ENCODE peak calls at places on chromosomes 13 and 19, in four cellular contexts. M is heart left ventricle, Q is mucosa of descending colon, X is bronchial epithelial cell. A is an unnamed sample.

GRCh38 chr13:36850790-36851438 is 31.9 kb downstream of the RFXAP start:
- DNase-seq in M (no peak), Q (peak; percentile 51), X (no peak), A (no peak)

GRCh38 chr13:62583466-62583865 is 1167.8 kb upstream of the PCDH20 start:
- DNase-seq in M (no peak), Q (no peak), X (no peak), A (no peak)

GRCh38 chr13:49812806-49813205 is 20.3 kb upstream of the KPNA3 start:
- DNase-seq in M (no peak), Q (no peak), X (no peak), A (no peak)

GRCh38 chr19:4144666-4145261 is 8.7 kb upstream of the CREB3L3 start:
- DNase-seq in M (no peak), Q (peak; percentile 70), X (no peak), A (no peak)

GRCh38 chr19:10510301-10510802 is 6.9 kb downstream of the S1PR5 start:
- DNase-seq in M (no peak), Q (peak; percentile 50), X (peak; percentile 84), A (no peak)

GRCh38 chr19:21328402-21328801 is 808 bp downstream of the ZNF708 start:
- DNase-seq in M (no peak), Q (no peak), X (peak; percentile 7), A (no peak)

GRCh38 chr19:48746738-48747575 is at the start of gene IZUMO1:
- DNase-seq in M (peak; percentile 87), Q (peak; percentile 72), X (peak; percentile 65), A (no peak)

GRCh38 chr13:108003626-108004025 is 211.7 kb downstream of the LIG4 start:
- DNase-seq in M (no peak), Q (no peak), X (peak; percentile 1), A (no peak)

GRCh38 chr19:35268546-35269424 is at the start of gene USF2:
- DNase-seq in M (peak; percentile 83), Q (peak; percentile 75), X (no peak), A (peak; percentile 35)

GRCh38 chr13:35512271-35512920 is 35.9 kb upstream of the MAB21L1 start:
- DNase-seq in M (no peak), Q (no peak), X (peak; percentile 90), A (no peak)

GRCh38 chr19:34851277-34851804 is 75.4 kb upstream of the ZNF30 start:
- DNase-seq in M (no peak), Q (no peak), X (no peak), A (no peak)

GRCh38 chr13:59409651-59410200 is 754.0 kb downstream of the DIAPH3 start:
- DNase-seq in M (no peak), Q (no peak), X (no peak), A (no peak)

GRCh38 chr19:49863935-49864320 is 3.4 kb downstream of the PNKP start:
- DNase-seq in M (peak; percentile 16), Q (peak; percentile 7), X (no peak), A (no peak)

GRCh38 chr19:3132971-3133792 is 2.7 kb upstream of the GNA15 start:
- DNase-seq in M (peak; percentile 56), Q (peak; percentile 35), X (peak; percentile 38), A (peak; percentile 39)

GRCh38 chr13:72489751-72490150 is 237.7 kb downstream of the MZT1 start:
- DNase-seq in M (no peak), Q (no peak), X (no peak), A (no peak)

GRCh38 chr13:88097541-88097940 is 426.4 kb downstream of the SLITRK5 start:
- DNase-seq in M (no peak), Q (no peak), X (no peak), A (no peak)

GRCh38 chr13:110782185-110782584 is 68.7 kb downstream of the ING1 start:
- DNase-seq in M (no peak), Q (no peak), X (no peak), A (no peak)

GRCh38 chr13:94233401-94233800 is 246.1 kb downstream of the DCT start:
- DNase-seq in M (no peak), Q (peak; percentile 11), X (peak; percentile 65), A (no peak)

GRCh38 chr19:6119031-6119430 is 8.7 kb upstream of the RFX2 start:
- DNase-seq in M (no peak), Q (no peak), X (no peak), A (no peak)

GRCh38 chr13:48393030-48393697 is 19.7 kb downstream of the LPAR6 start:
- DNase-seq in M (no peak), Q (no peak), X (no peak), A (no peak)

GRCh38 chr13:101727118-101727517 is 274.6 kb downstream of the ITGBL1 start:
- DNase-seq in M (no peak), Q (no peak), X (no peak), A (no peak)

GRCh38 chr13:36125841-36126240 is 5.3 kb downstream of the DCLK1 start:
- DNase-seq in M (no peak), Q (no peak), X (no peak), A (no peak)

GRCh38 chr19:3852614-3853254 is 16.1 kb downstream of the ZFR2 start:
- DNase-seq in M (no peak), Q (peak; percentile 68), X (peak; percentile 59), A (peak; percentile 26)

GRCh38 chr13:94674609-94675348 is 37.6 kb downstream of the SOX21 start:
- DNase-seq in M (peak; percentile 22), Q (peak; percentile 84), X (peak; percentile 57), A (peak; percentile 7)

GRCh38 chr19:41076286-41076685 is 12.0 kb upstream of the CYP2A13 start:
- DNase-seq in M (no peak), Q (no peak), X (no peak), A (no peak)

GRCh38 chr19:52492991-52493470 is 34.4 kb upstream of the ZNF808 start:
- DNase-seq in M (no peak), Q (no peak), X (no peak), A (no peak)

GRCh38 chr19:3494559-3494958 is 5.9 kb downstream of the DOHH start:
- DNase-seq in M (no peak), Q (no peak), X (no peak), A (no peak)

A was measured in activated CD8-positive, alpha-beta memory T cell treated with anti-CD3 and anti-CD28 coated beads for 1 hour.